ENCODE peak calls at places on chromosome 11, in seven cellular contexts. X, Q, A, H, T, N and R are unnamed samples.

GRCh38 chr11:6825333-6825744 is 20.1 kb upstream of the OR10A5 start:
- DNase-seq in T (no peak), N (no peak), A (no peak), H (no peak), Q (no peak), X (no peak), R (no peak)

GRCh38 chr11:122642472-122642922 is 13.0 kb upstream of the UBASH3B start:
- DNase-seq in A (no peak), H (peak), Q (no peak), T (no peak), X (no peak), N (peak), R (no peak)

GRCh38 chr11:112584674-112585073 is 324.0 kb upstream of the PLET1 start:
- DNase-seq in H (no peak), A (no peak), Q (no peak), T (no peak), X (no peak), N (no peak), R (no peak)

GRCh38 chr11:57251491-57252104 is 14.5 kb upstream of the APLNR start:
- DNase-seq in A (no peak), H (no peak), X (peak), T (no peak), N (no peak), Q (no peak), R (peak)

GRCh38 chr11:88421530-88421929 is 84.0 kb upstream of the CTSC start:
- DNase-seq in Q (no peak), X (peak), A (no peak), T (no peak), N (peak), H (no peak), R (no peak)

GRCh38 chr11:122778148-122778547 is 60.2 kb upstream of the CRTAM start:
- DNase-seq in Q (no peak), N (no peak), A (no peak), H (peak), T (no peak), X (no peak), R (no peak)

GRCh38 chr11:20397281-20397680 is 9.8 kb downstream of the PRMT3 start:
- DNase-seq in N (peak), Q (no peak), A (no peak), H (peak), T (no peak), X (peak), R (peak)

GRCh38 chr11:10638285-10638684 is 55.3 kb downstream of the IRAG1 start:
- DNase-seq in H (no peak), X (no peak), T (no peak), Q (no peak), N (no peak), A (peak), R (no peak)

GRCh38 chr11:1737080-1737757 is 13.2 kb downstream of the IFITM10 start:
- DNase-seq in Q (no peak), N (no peak), X (no peak), H (no peak), T (no peak), A (no peak), R (no peak)

GRCh38 chr11:67289651-67290479 is 762 bp downstream of the ANKRD13D start:
- DNase-seq in A (no peak), X (peak), Q (no peak), N (peak), T (no peak), H (no peak), R (no peak)

DNA sequence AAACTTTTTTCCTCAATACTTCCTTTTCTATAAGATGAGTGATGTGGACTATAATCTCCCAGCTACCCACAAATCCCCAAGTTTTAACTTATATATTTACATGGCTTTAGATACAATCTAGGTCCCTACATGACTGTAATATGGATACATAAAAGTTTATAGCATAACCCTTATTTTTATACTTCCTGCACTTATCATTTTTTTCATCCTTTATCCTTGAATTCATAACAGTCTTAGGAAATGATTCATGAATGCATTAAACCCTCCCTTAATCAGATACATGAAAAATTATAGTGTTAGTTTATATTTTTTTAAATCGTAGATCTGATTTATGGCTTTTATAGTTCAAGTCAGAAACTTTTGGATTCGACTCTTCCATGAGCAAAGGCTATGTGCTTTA is 195.8 kb downstream of the MAML2 start:
- DNase-seq in H (no peak), A (no peak), X (no peak), T (no peak), Q (no peak), N (no peak), R (no peak)
- H3K27ac ChIP-seq in H (no peak), A (no peak), X (no peak), T (no peak), Q (no peak), N (no peak), R (no peak)

GRCh38 chr11:8230178-8230859 is 33.4 kb downstream of the LMO1 start:
- DNase-seq in N (no peak), H (no peak), X (no peak), Q (no peak), T (no peak), A (no peak), R (no peak)
- TF ChIP-seq CTCF in N (no peak), H (no peak), X (no peak), Q (no peak), T (no peak), A (no peak), R (no peak)

GRCh38 chr11:86999859-87000753 is 37.6 kb upstream of the TMEM135 start:
- DNase-seq in A (no peak), N (peak), X (peak), T (no peak), Q (no peak), H (no peak), R (peak)
- TF ChIP-seq POLR2A in A (no peak), N (no peak), X (no peak), T (no peak), Q (no peak), H (no peak), R (no peak)

GRCh38 chr11:16341853-16342252 is 14.5 kb downstream of the SOX6 start:
- DNase-seq in N (no peak), X (no peak), Q (no peak), H (no peak), T (no peak), A (no peak), R (no peak)

GRCh38 chr11:16347928-16348685 is 8.2 kb downstream of the SOX6 start:
- DNase-seq in X (no peak), N (no peak), H (no peak), T (no peak), A (no peak), Q (no peak), R (no peak)

GRCh38 chr11:16350125-16350524 is 6.2 kb downstream of the SOX6 start:
- DNase-seq in X (no peak), T (no peak), A (no peak), N (no peak), H (no peak), Q (no peak), R (no peak)

GRCh38 chr11:16352707-16353106 is 3.6 kb downstream of the SOX6 start:
- DNase-seq in A (no peak), H (no peak), T (no peak), Q (no peak), X (no peak), N (no peak), R (no peak)

GRCh38 chr11:16346975-16347374 is 9.4 kb downstream of the SOX6 start:
- DNase-seq in A (no peak), T (no peak), H (no peak), N (no peak), Q (no peak), X (no peak), R (no peak)
- H3K27ac ChIP-seq in A (no peak), T (no peak), H (no peak), N (no peak), Q (no peak), X (no peak), R (no peak)

GRCh38 chr11:120912915-120913314 is 111.0 kb upstream of the TBCEL start:
- DNase-seq in Q (no peak), X (no peak), T (no peak), N (no peak), H (no peak), A (no peak), R (no peak)
- TF ChIP-seq CTCF in Q (no peak), X (no peak), T (no peak), N (no peak), H (no peak), A (no peak), R (no peak)

GRCh38 chr11:65888163-65888814 is at the start of gene FIBP:
- DNase-seq in H (peak), T (peak), A (peak), X (peak), N (peak), Q (peak), R (peak)
- TF ChIP-seq POLR2A in H (peak), T (peak), A (peak), X (peak), N (peak), Q (peak), R (peak)

GRCh38 chr11:64959498-64959897 is 12.4 kb downstream of the MAJIN start:
- DNase-seq in H (no peak), Q (no peak), A (no peak), T (no peak), N (no peak), X (no peak), R (no peak)

GRCh38 chr11:64951529-64951928 is 15.8 kb upstream of the GPHA2 start:
- DNase-seq in X (no peak), T (no peak), A (no peak), N (no peak), Q (no peak), H (no peak), R (no peak)

GRCh38 chr11:64954201-64954600 is 17.7 kb downstream of the MAJIN start:
- DNase-seq in H (no peak), T (no peak), N (no peak), Q (no peak), X (no peak), A (no peak), R (no peak)
- H3K27ac ChIP-seq in H (no peak), T (no peak), N (no peak), Q (no peak), X (no peak), A (no peak), R (no peak)

GRCh38 chr11:22539851-22540376 is 85.7 kb downstream of the FANCF start:
- DNase-seq in N (peak), X (no peak), Q (no peak), A (no peak), H (no peak), T (no peak), R (no peak)
- TF ChIP-seq CTCF in N (peak), X (no peak), Q (no peak), A (no peak), H (peak), T (no peak), R (peak)

DNA sequence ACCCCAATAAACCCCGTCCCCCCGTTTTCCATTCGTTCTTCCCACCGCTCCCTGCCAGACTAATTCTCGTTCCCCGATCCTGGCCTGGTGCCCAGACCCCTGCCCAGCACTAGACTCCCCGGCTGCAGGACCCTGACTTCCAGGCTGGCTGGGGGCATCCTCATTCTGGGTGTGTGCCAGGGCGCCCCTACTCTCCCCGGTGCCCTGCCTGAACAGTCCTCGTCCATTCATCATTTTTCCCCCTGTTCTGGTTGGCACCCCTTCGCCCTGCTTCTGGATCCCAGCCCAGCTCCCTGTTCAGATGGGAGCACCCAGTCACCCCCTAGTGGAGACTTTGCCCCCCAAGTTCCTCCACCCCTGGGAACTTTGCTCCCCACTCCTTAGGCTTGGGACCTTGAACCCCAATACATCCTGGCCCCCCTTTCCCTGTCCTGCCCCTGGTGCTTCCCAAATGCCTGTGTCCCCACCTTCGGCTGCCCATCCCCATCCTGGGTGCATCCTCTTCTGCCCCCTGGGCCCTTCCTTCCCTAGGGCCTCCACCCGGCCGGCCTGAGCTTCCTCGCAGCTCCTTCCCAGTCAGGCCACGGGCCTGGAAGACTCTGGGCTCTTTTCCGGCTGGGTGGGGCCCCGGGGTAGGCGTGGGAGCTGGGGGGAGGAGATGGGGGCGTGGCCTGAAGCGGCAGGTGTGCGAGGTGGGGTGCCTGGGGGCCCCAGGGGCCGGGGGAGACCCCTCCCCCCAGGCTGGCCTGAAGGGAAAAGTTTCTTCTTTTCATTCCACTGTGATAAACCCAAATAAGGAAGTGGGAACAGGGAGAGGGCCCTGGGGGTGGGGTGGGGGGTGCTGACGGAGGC is 882 bp downstream of the PLCB3 start:
- DNase-seq in A (no peak), N (peak), H (peak), X (peak), T (no peak), Q (peak), R (peak)
- TF ChIP-seq POLR2A in A (no peak), N (no peak), H (peak), X (no peak), T (no peak), Q (peak), R (no peak)

DNA sequence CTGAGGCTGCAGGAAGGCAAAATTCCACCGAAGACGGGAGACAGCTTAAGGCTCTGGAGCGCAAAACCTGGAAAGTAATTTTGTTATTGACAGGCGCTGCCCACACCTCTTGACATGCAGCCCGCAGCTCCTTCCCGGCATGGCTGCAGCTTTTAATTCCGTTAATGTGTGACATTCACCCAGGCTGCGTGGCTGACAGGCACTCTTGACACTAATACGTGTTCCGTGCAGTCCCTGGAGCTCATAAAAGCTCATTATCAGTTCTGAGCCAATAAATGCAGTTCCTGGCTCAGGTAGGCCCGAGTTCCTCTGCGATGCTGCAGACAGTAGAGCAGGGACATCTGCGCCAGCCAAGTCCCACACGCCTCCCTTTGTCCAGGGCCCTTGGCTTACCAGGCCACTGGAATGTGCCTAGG is 34.8 kb downstream of the TSPAN18 start:
- DNase-seq in T (no peak), H (no peak), N (no peak), A (no peak), Q (no peak), X (no peak), R (no peak)
- H3K27ac ChIP-seq in T (peak), H (no peak), N (no peak), A (peak), Q (no peak), X (peak), R (no peak)